ENCODE peak calls at places on chromosomes 7 and 10, in four cellular contexts. C is GM12891, F is K562, H is GM12878. A is an unnamed sample.

GRCh38 chr10:122461729-122462532 is 578 bp downstream of the HTRA1 start:
- DNase-seq in C (no peak), F (no peak), H (no peak), A (no peak)

GRCh38 chr10:24344279-24344678 is 135.3 kb downstream of the KIAA1217 start:
- DNase-seq in C (no peak), F (no peak), H (no peak), A (no peak)

GRCh38 chr10:80144302-80145131 is 12.0 kb downstream of the PLAC9 start:
- DNase-seq in C (no peak), F (no peak), H (no peak), A (no peak)

GRCh38 chr7:14855033-14855794 is 47.3 kb downstream of the DGKB start:
- DNase-seq in C (no peak), F (no peak), H (no peak), A (no peak)

GRCh38 chr7:40551685-40552576 is 417.1 kb downstream of the SUGCT start:
- DNase-seq in C (no peak), F (peak), H (peak), A (peak)

GRCh38 chr7:72441791-72442190 is 29.7 kb upstream of the CALN1 start:
- DNase-seq in C (no peak), F (no peak), H (no peak), A (no peak)

GRCh38 chr7:94252971-94253370 is 141.7 kb upstream of the COL1A2 start:
- DNase-seq in C (no peak), F (no peak), H (no peak), A (no peak)

GRCh38 chr7:140639366-140640053 is 1.1 kb downstream of the DENND2A start:
- DNase-seq in C (no peak), F (no peak), H (no peak), A (no peak)

GRCh38 chr10:73991846-73992245 is 6.1 kb upstream of the VCL start:
- DNase-seq in C (peak), F (peak), H (no peak), A (peak)

GRCh38 chr7:25786958-25787730 is 364.9 kb upstream of the NFE2L3 start:
- DNase-seq in C (no peak), F (no peak), H (no peak), A (no peak)

GRCh38 chr7:1224093-1224702 is 8.5 kb upstream of the UNCX start:
- DNase-seq in C (no peak), F (no peak), H (no peak), A (no peak)

GRCh38 chr7:37315752-37316711 is 132.6 kb downstream of the ELMO1 start:
- DNase-seq in C (no peak), F (no peak), H (no peak), A (no peak)

GRCh38 chr7:141704112-141704511 is 2.1 kb upstream of the DENND11 start:
- DNase-seq in C (no peak), F (no peak), H (no peak), A (no peak)

GRCh38 chr10:4704034-4704545 is 121.9 kb upstream of the AKR1E2 start:
- DNase-seq in C (no peak), F (no peak), H (no peak), A (no peak)

GRCh38 chr7:98321301-98321700 is 39.8 kb downstream of the BRI3 start:
- DNase-seq in C (no peak), F (no peak), H (no peak), A (no peak)

GRCh38 chr7:141550694-141551079 is 523 bp upstream of the AGK start:
- DNase-seq in C (peak), F (no peak), H (no peak), A (no peak)

GRCh38 chr10:123153486-123154091 is 613 bp upstream of the BUB3 start:
- DNase-seq in C (no peak), F (no peak), H (no peak), A (no peak)

GRCh38 chr7:143387156-143387975 is 6.2 kb downstream of the ZYX start:
- DNase-seq in C (no peak), F (peak), H (no peak), A (no peak)

GRCh38 chr7:14598978-14599377 is 303.6 kb downstream of the DGKB start:
- DNase-seq in C (no peak), F (no peak), H (no peak), A (no peak)

GRCh38 chr10:36023939-36024338 is 381.8 kb upstream of the FZD8 start:
- DNase-seq in C (no peak), F (no peak), H (no peak), A (no peak)

GRCh38 chr10:44282606-44283300 is 102.1 kb downstream of the CXCL12 start:
- DNase-seq in C (no peak), F (peak), H (no peak), A (no peak)

GRCh38 chr10:82160291-82160690 is 285.3 kb downstream of the NRG3 start:
- DNase-seq in C (no peak), F (no peak), H (no peak), A (no peak)

GRCh38 chr7:44107116-44107960 is 3.2 kb downstream of the AEBP1 start:
- DNase-seq in C (no peak), F (no peak), H (no peak), A (no peak)

GRCh38 chr10:624605-625334 is 64.7 kb downstream of the DIP2C start:
- DNase-seq in C (no peak), F (peak), H (no peak), A (no peak)

GRCh38 chr7:1357601-1358271 is 101.5 kb downstream of the MICALL2 start:
- DNase-seq in C (no peak), F (no peak), H (no peak), A (no peak)

GRCh38 chr10:132960651-132961419 is 18.5 kb upstream of the CFAP46 start:
- DNase-seq in C (no peak), F (no peak), H (no peak), A (no peak)

GRCh38 chr10:113986316-113986715 is 57.4 kb upstream of the ADRB1 start:
- DNase-seq in C (no peak), F (no peak), H (no peak), A (no peak)

GRCh38 chr10:75233444-75234016 is 2.2 kb downstream of the COMTD1 start:
- DNase-seq in C (no peak), F (peak), H (no peak), A (peak)

GRCh38 chr7:137816696-137817320 is 30.0 kb downstream of the DGKI start:
- DNase-seq in C (no peak), F (peak), H (no peak), A (no peak)

GRCh38 chr7:121109145-121109544 is 120.6 kb downstream of the CPED1 start:
- DNase-seq in C (no peak), F (no peak), H (no peak), A (no peak)

GRCh38 chr7:101676956-101677355 is 47.9 kb upstream of the MYL10 start:
- DNase-seq in C (no peak), F (peak), H (no peak), A (no peak)

GRCh38 chr7:129535896-129536295 is 33.6 kb downstream of the SMKR1 start:
- DNase-seq in C (no peak), F (no peak), H (no peak), A (no peak)

GRCh38 chr7:42233939-42234338 is 3.1 kb downstream of the GLI3 start:
- DNase-seq in C (no peak), F (no peak), H (no peak), A (no peak)

GRCh38 chr10:9986786-9987185 is 1030.9 kb upstream of the CELF2 start:
- DNase-seq in C (no peak), F (no peak), H (no peak), A (no peak)

GRCh38 chr7:158458716-158459282 is 128.8 kb downstream of the PTPRN2 start:
- DNase-seq in C (no peak), F (no peak), H (no peak), A (no peak)

GRCh38 chr7:46153951-46154787 is 233.1 kb upstream of the IGFBP3 start:
- DNase-seq in C (no peak), F (no peak), H (peak), A (no peak)

GRCh38 chr7:47611045-47611511 is 29.2 kb upstream of the TNS3 start:
- DNase-seq in C (no peak), F (no peak), H (no peak), A (no peak)

DNA sequence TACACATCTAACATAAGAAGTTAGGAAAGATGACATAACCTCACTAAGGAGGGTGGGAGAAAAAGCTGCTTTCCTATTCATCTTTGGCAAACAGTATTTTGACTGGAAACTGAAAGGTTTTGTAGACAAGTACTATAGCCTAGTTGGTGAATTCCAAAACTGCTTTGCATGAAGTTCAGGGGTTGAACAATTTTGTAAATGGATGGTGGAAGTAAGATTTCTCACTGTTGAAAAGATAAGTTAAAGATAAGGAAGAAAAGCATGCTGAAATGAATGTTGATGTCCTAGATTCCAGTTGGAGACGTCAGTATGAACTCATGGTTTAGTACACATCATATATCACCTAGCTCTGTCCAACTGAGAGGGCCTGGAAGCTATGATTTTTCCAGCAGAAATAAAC is 159.1 kb upstream of the FEZF1 start:
- DNase-seq in C (no peak), F (no peak), H (no peak), A (no peak)
- TF ChIP-seq SPI1 in C (no peak), F (no peak), H (no peak), A (no peak)

GRCh38 chr10:78758176-78758575 is 310.6 kb upstream of the ZMIZ1 start:
- DNase-seq in C (no peak), F (no peak), H (no peak), A (no peak)

GRCh38 chr10:78757542-78757941 is 311.2 kb upstream of the ZMIZ1 start:
- DNase-seq in C (no peak), F (peak), H (no peak), A (no peak)

GRCh38 chr10:78755877-78756455 is 312.8 kb upstream of the ZMIZ1 start:
- DNase-seq in C (no peak), F (no peak), H (no peak), A (no peak)

GRCh38 chr10:78755075-78755695 is 313.6 kb upstream of the ZMIZ1 start:
- DNase-seq in C (no peak), F (no peak), H (no peak), A (no peak)

DNA sequence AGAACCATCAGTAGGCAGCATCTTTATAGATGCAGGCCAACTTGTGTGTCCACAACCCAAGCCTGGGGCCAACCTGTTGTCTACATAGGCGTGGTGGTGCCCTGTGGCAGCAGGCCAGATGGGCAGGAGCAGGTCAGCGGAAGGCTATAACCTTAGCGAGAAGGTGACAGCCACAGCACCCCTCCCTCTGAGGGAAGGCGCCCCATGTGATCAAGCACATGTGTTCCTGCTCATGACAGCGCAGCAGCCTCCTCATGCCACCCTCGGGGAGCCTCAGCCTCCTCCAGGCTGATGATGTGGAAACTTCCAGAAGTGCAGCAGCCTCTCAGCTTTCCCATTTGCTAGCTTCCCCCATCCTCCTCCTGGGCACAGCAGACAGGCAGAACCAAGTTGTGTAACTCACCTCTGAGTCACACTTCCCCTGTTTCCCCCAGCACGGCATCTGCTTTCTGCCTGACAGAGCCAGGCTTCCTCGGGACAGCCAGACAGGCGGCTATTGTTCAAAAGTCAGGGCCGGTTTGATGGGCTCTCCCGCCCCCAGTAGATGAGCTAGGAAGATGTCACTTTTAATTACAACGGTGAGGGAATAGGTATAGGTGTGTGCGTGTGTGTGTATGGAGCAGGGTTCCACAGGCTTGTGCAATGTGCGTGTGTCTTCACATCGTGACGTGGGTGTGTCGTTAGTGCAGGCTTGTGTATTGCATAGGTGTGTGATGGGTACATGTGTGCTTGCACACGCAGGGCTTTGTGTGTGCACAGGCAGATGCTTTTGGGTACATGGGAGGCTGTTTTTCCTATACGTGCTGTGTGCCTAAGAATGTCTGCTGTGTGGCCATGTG is 311.9 kb upstream of the ZMIZ1 start:
- DNase-seq in C (no peak), F (no peak), H (no peak), A (peak)
- TF ChIP-seq POLR2AphosphoS5 in C (no peak), F (no peak), H (no peak), A (peak)

GRCh38 chr7:29138588-29138987 is 7.7 kb downstream of the CPVL start:
- DNase-seq in C (no peak), F (no peak), H (no peak), A (no peak)

GRCh38 chr7:29141981-29142380 is 4.4 kb downstream of the CPVL start:
- DNase-seq in C (no peak), F (no peak), H (no peak), A (no peak)

GRCh38 chr7:29139796-29140195 is 6.5 kb downstream of the CPVL start:
- DNase-seq in C (no peak), F (no peak), H (no peak), A (no peak)

GRCh38 chr7:29139191-29139590 is 7.1 kb downstream of the CPVL start:
- DNase-seq in C (no peak), F (no peak), H (no peak), A (no peak)

GRCh38 chr7:29140873-29141468 is 5.4 kb downstream of the CPVL start:
- DNase-seq in C (no peak), F (no peak), H (no peak), A (peak)
- TF ChIP-seq SPI1 in C (no peak), F (no peak), H (no peak), A (no peak)

DNA sequence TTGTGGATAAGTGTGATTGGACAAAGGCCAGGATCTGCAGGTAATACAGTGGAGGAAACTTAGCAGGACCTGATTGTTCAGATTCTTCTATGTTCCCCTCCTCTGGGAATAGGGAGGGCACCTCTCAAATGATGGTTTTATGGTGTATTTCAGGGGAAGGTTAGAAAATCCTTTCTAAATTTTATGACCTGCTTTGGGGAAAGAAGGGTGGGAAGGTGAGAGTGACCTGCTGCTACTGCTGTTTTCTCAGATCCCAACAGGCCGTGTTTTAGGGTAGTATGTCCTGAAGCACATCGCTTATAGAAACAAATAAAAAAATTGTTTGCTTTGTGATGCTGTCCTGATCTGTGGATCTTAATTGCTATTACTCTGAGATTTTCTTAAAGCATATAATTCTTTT is 404.1 kb upstream of the GALNT17 start:
- DNase-seq in C (no peak), F (no peak), H (no peak), A (no peak)
- TF ChIP-seq POLR2AphosphoS5 in C (no peak), F (no peak), H (no peak), A (no peak)

DNA sequence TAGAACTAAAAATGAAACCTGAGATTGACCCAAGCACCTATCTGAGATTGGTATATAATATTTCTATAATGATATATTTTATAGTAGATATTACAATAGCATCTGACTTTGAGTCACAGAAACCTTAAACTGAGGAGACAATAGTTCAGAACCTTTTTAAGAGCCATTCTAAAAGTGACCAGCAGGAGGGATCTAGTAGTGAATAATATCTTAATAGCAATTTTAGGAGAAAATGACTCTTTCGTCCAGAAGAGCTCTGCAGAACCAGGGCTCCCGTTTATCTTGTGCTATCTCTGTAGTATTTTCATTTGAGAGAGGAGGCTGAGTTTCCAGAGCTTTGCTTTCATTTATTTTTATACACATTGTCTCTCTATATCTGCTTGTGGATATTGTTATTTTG is 68.1 kb downstream of the PODXL start:
- DNase-seq in C (no peak), F (no peak), H (no peak), A (no peak)
- TF ChIP-seq SPI1 in C (no peak), F (no peak), H (no peak), A (no peak)